ENCODE peak calls at places on chromosomes 6 and 20, in eight cellular contexts. I, O, G, Q, A, V, R and E are unnamed samples.

GRCh38 chr20:728022-728944 is 40.0 kb downstream of the SLC52A3 start:
- DNase-seq in I (no peak), O (peak; percentile 80), G (no peak), Q (peak; percentile 13), A (peak; percentile 29), V (peak; percentile 48), R (peak; percentile 22), E (peak; percentile 58)

GRCh38 chr6:17339308-17339670 is 54.1 kb upstream of the CAP2 start:
- DNase-seq in I (no peak), O (no peak), G (no peak), Q (no peak), A (no peak), V (no peak), R (no peak), E (no peak)

GRCh38 chr6:40355532-40355931 is 231.6 kb downstream of the LRFN2 start:
- DNase-seq in I (no peak), O (no peak), G (no peak), Q (no peak), A (no peak), V (no peak), R (no peak), E (no peak)

GRCh38 chr6:152605342-152605741 is 31.8 kb downstream of the SYNE1 start:
- DNase-seq in I (no peak), O (no peak), G (peak; percentile 24), Q (no peak), A (no peak), V (no peak), R (no peak), E (no peak)

GRCh38 chr20:45423700-45424099 is 7.8 kb downstream of the PIGT start:
- DNase-seq in I (no peak), O (no peak), G (no peak), Q (no peak), A (no peak), V (no peak), R (no peak), E (no peak)

GRCh38 chr20:8151371-8151770 is 19.3 kb downstream of the PLCB1 start:
- DNase-seq in I (no peak), O (peak; percentile 47), G (no peak), Q (no peak), A (no peak), V (no peak), R (no peak), E (no peak)

GRCh38 chr20:3752386-3752759 is 15.2 kb downstream of the ADISSP start:
- DNase-seq in I (no peak), O (no peak), G (no peak), Q (no peak), A (no peak), V (no peak), R (no peak), E (no peak)

GRCh38 chr20:3092611-3093379 is 8.3 kb upstream of the AVP start:
- DNase-seq in I (no peak), O (no peak), G (no peak), Q (no peak), A (peak; percentile 75), V (peak; percentile 29), R (no peak), E (no peak)

GRCh38 chr20:32625996-32626395 is 40.9 kb upstream of the NOL4L start:
- DNase-seq in I (no peak), O (peak; percentile 33), G (no peak), Q (no peak), A (no peak), V (no peak), R (no peak), E (no peak)

GRCh38 chr6:150775400-150775799 is 90.1 kb upstream of the MTHFD1L start:
- DNase-seq in I (no peak), O (no peak), G (no peak), Q (no peak), A (no peak), V (no peak), R (no peak), E (no peak)